ENCODE peak calls at places on chromosomes 3 and 15, in five cellular contexts. J, C, K, D and T are unnamed samples.

GRCh38 chr3:38454884-38455638 is 1.4 kb downstream of the ACVR2B start:
- DNase-seq in J (peak), C (peak), K (peak), D (peak), T (no peak)

GRCh38 chr3:65033577-65033976 is 345.8 kb upstream of the ADAMTS9 start:
- DNase-seq in J (no peak), C (no peak), K (no peak), D (no peak), T (no peak)

GRCh38 chr3:4988815-4989648 is 9.8 kb downstream of the BHLHE40 start:
- DNase-seq in J (peak), C (no peak), K (peak), D (no peak), T (peak)

GRCh38 chr3:194270627-194271458 is 80.3 kb downstream of the CPN2 start:
- DNase-seq in J (no peak), C (no peak), K (no peak), D (peak), T (peak)

GRCh38 chr15:62647195-62647865 is 395.2 kb upstream of the TPM1 start:
- DNase-seq in J (no peak), C (no peak), K (peak), D (no peak), T (no peak)

GRCh38 chr15:27767918-27768640 is 331.0 kb downstream of the OCA2 start:
- DNase-seq in J (no peak), C (no peak), K (no peak), D (no peak), T (no peak)

GRCh38 chr3:42728056-42728455 is 25.5 kb upstream of the HHATL start:
- DNase-seq in J (no peak), C (no peak), K (no peak), D (peak), T (no peak)

GRCh38 chr3:107143206-107143605 is 234.0 kb upstream of the CCDC54 start:
- DNase-seq in J (no peak), C (no peak), K (no peak), D (no peak), T (no peak)

GRCh38 chr3:109825971-109826810 is 488.8 kb upstream of the DPPA4 start:
- DNase-seq in J (no peak), C (no peak), K (no peak), D (no peak), T (no peak)

GRCh38 chr15:99454941-99455795 is 110.6 kb upstream of the MEF2A start:
- DNase-seq in J (no peak), C (no peak), K (peak), D (no peak), T (peak)

GRCh38 chr3:32569540-32570425 is 875 bp downstream of the DYNC1LI1 start:
- DNase-seq in J (peak), C (peak), K (peak), D (peak), T (peak)

GRCh38 chr15:27990411-27991338 is 108.4 kb downstream of the OCA2 start:
- DNase-seq in J (no peak), C (no peak), K (no peak), D (no peak), T (no peak)

GRCh38 chr15:63503739-63504246 is 600 bp upstream of the USP3 start:
- DNase-seq in J (peak), C (no peak), K (peak), D (peak), T (peak)

GRCh38 chr3:52291508-52292181 is 4.0 kb downstream of the GLYCTK start:
- DNase-seq in J (no peak), C (no peak), K (no peak), D (peak), T (no peak)

GRCh38 chr3:178457506-178457905 is 78.7 kb upstream of the KCNMB2 start:
- DNase-seq in J (no peak), C (no peak), K (no peak), D (no peak), T (no peak)

DNA sequence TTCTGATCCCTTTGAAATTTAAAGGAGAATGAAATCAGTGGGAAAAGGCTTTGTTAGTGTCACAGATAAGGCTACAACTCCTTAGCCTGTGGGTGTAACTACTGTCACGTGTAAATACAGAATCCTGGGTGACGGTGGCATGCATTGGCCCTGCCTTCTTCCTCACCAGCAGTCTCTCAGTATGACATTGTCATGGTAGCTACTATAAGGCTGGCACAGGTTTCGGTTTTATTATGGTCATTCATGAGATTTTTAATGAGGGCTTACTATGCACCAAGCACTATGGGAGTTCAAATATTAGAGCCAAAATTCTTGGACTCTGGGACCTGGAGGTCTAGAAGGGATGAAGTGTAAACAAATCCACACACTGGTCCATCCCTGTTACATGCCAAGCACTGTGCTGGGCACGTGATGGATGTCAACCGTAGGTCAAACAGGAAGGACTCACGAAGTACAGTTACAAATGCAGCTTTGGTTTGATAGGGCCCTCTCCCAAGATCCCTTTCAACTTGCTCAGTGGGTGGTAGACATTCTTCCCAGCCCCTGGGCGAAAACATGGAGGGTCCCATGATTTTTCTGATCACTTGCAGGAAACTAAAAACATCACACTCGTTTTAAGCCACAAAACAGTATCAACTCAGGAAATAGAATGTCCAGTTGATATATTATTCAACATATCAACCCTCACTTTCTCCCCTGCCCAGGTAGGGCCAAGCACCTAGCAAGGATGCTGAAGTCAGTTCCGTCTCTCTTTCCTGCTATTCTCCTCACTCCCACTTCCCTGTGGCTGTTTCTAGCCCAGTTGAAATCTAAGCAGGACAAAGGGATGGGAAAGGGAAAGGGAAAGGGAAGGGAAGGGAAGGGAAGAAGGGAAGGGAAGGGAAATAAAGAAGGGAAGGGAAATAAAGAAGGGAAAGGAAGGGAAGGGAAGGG is 25.3 kb downstream of the BFSP2 start:
- DNase-seq in J (no peak), C (no peak), K (no peak), D (no peak), T (no peak)
- TF ChIP-seq POLR2A in J (peak), C (no peak), K (no peak), D (peak), T (no peak)

DNA sequence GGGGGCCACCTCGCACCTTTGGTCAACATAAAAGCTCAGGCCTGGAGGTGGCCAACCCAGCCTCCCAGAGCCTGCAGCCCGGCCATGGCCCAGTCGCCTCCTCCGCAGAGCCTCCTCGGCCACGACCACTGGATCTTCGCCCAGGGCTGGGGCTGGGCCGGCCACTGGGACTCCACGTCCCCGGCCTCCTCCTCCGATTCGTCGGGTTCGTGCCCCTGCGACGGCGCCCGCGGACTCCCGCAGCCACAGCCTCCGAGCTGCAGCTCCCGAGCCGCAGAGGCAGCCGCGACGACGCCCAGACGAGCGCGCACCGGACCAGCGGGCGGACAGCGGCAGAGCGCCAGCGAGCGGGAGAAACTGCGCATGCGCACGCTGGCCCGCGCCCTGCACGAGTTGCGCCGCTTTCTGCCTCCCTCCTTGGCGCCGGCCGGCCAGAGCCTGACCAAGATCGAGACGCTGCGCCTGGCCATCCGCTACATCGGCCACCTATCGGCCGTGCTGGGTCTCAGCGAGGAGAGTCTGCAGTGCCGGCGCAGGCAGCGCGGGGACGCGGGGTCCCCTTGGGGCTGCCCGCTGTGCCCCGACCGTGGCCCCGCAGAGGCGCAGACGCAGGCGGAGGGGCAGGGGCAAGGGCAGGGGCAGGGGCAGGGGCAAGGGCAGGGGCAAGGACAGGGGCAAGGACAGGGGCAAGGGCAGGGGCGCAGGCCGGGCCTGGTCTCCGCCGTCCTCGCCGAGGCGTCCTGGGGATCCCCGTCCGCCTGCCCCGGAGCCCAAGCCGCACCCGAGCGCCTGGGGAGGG is at the start of gene MESP2:
- DNase-seq in J (peak), C (peak), K (peak), D (peak), T (no peak)
- TF ChIP-seq POLR2A in J (peak), C (no peak), K (no peak), D (no peak), T (no peak)

GRCh38 chr15:84654689-84655453 is 788 bp upstream of the WDR73 start:
- DNase-seq in J (peak), C (peak), K (peak), D (peak), T (no peak)

GRCh38 chr15:84656972-84657371 is 1.0 kb downstream of the NMB start:
- DNase-seq in J (no peak), C (no peak), K (no peak), D (no peak), T (no peak)

GRCh38 chr15:84657748-84658079 is 285 bp downstream of the NMB start:
- DNase-seq in J (no peak), C (no peak), K (no peak), D (no peak), T (no peak)

GRCh38 chr15:84653584-84653909 is 536 bp downstream of the WDR73 start:
- DNase-seq in J (no peak), C (no peak), K (no peak), D (no peak), T (no peak)

DNA sequence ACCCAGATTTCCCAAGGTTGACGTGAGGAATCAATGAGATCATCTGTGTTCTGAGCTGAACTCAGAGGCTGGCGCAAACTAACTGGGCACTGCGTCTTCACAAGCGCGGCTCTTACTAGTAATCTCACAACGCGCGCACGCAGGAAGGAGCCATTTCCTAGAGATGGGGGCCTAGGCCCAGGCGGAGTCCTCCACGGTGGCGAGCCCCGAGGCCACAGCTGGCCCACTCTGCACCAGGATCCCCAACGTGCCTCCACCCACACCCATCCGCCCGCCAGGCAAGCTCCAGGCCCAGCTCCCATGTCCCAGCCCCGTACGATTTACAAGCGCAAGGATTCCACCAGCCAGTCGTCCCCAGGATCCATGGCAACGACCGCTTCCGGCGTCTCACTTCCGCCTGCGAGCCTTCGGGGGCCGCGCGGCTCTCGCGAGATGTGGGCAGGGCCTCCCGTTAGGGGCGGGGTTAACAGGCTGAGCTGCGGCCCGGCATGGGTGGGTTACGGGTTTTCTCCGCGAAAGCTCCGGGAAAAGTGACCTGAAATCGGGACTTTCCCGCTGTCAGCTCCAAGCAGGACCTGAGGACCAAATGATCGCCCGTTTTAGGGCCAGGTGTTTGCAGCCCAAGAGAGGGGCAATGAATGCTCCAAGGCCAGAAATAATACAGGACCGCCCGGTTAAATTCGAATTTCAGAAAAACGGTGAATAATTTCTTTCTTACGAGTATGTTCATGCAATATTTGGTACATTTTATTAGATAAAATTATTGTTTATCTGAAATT is at the start of gene WDR73:
- DNase-seq in J (peak), C (peak), K (peak), D (peak), T (peak)
- TF ChIP-seq POLR2A in J (peak), C (peak), K (peak), D (peak), T (no peak)

GRCh38 chr15:72475674-72476073 is 1.5 kb downstream of the ARIH1 start:
- DNase-seq in J (no peak), C (no peak), K (no peak), D (no peak), T (no peak)

GRCh38 chr15:72473670-72474465 is at the start of gene ARIH1:
- DNase-seq in J (peak), C (peak), K (peak), D (peak), T (no peak)

GRCh38 chr15:72474466-72474911 is 359 bp downstream of the ARIH1 start:
- DNase-seq in J (no peak), C (no peak), K (no peak), D (peak), T (no peak)

GRCh38 chr15:72472907-72473669 is 1.0 kb upstream of the ARIH1 start:
- DNase-seq in J (no peak), C (no peak), K (peak), D (no peak), T (no peak)

DNA sequence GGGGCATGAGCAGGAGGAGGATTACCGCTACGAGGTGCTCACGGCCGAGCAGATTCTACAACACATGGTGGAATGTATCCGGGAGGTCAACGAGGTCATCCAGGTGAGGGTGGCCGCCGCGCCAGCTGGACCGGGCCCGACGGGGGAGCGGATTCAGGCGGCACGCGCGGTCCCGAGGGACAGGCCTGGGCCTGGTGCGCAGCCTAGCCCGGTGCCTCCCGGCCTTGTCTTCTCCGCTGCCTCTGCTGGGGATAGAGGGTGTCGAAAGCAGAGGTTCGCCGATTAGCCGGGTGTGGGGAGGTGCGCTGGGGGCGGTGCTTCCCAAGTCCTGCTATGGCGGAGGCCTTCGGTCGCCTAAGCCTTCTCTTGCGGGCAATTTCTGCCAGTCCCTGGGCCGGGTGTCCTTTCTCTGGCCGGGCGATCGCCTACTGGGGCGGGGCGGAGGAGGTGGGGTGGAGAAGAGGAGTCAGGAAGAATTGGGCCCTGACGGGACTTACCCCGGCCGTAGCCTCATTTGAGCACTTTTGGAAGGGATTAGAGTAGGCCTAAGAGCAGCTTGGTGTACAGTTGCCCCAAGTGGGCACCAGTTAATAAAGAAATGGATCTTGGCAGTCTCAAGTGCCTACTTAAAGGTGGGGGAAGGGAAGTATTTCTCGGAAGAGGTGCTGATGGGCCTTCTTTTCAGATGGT is 927 bp downstream of the ARIH1 start:
- DNase-seq in J (peak), C (peak), K (peak), D (peak), T (no peak)
- TF ChIP-seq POLR2A in J (peak), C (peak), K (peak), D (peak), T (peak)

GRCh38 chr15:78276032-78276943 is 11.9 kb downstream of the DNAJA4 start:
- DNase-seq in J (peak), C (no peak), K (peak), D (no peak), T (no peak)
- TF ChIP-seq POLR2A in J (peak), C (no peak), K (no peak), D (no peak), T (no peak)

GRCh38 chr15:57592426-57592825 is 722 bp downstream of the MYZAP start:
- DNase-seq in J (no peak), C (no peak), K (no peak), D (no peak), T (no peak)

GRCh38 chr15:57589276-57590073 is 2.2 kb upstream of the MYZAP start:
- DNase-seq in J (no peak), C (no peak), K (no peak), D (no peak), T (no peak)

GRCh38 chr15:57591237-57591821 is 375 bp upstream of the MYZAP start:
- DNase-seq in J (no peak), C (no peak), K (no peak), D (no peak), T (no peak)

GRCh38 chr15:57592836-57593420 is 1.2 kb downstream of the MYZAP start:
- DNase-seq in J (no peak), C (no peak), K (no peak), D (no peak), T (no peak)

DNA sequence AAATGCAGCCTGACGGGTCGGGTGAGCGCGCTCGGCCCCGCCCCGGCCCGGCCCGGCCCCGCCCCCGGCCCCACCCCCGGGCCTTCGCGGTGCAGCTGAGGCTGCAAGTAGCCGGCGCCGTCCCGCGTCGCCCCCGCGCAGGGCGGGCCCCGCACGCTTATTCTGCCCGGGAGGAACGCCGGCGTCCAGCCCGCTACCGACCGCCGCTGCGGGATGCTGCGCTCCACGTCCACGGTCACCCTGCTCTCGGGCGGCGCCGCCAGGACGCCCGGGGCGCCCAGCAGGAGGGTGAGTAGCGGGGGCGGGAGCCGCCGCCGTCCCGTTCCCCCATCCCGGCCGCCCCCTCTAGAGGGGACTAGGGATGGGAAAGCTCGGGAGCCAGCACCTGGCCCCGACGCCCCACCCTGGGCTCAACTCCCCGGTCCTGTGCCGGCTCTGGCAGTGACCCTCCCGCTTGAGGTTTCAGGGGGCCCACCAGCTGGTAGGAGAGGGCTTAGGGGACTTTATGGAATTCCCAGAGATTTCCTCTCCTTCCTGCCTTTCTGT is at the start of gene MYZAP:
- DNase-seq in J (peak), C (no peak), K (no peak), D (peak), T (no peak)
- TF ChIP-seq POLR2A in J (no peak), C (no peak), K (no peak), D (no peak), T (peak)

GRCh38 chr15:77035584-77035983 is 35.3 kb downstream of the TSPAN3 start:
- DNase-seq in J (no peak), C (no peak), K (no peak), D (peak), T (peak)
- TF ChIP-seq POLR2A in J (no peak), C (no peak), K (no peak), D (no peak), T (no peak)

DNA sequence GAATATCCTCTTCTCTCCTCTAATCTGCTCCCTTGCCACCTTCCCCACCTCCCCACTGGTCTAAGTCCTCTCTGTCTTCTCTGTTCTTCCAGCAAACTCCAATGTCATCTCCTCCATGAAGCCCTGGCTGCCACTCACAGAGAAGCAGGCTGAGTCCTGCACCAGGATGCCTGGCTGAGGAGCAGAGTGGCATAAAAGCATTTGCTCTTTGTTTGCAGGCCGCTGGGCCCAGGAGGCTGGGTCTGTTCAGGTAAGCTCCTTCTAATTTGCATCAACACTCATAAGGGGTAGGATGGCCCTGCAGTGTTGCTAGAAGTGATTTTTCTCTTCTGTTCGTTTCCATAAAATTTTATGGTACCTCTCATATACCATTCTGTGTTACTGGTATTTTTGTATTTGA is 43.2 kb upstream of the KLHL25 start:
- DNase-seq in J (no peak), C (no peak), K (no peak), D (no peak), T (no peak)
- TF ChIP-seq POLR2A in J (no peak), C (no peak), K (no peak), D (no peak), T (no peak)

GRCh38 chr3:119579366-119580147 is at the start of gene ADPRH:
- DNase-seq in J (peak), C (no peak), K (peak), D (peak), T (no peak)
- TF ChIP-seq POLR2A in J (peak), C (peak), K (no peak), D (no peak), T (no peak)

GRCh38 chr3:99817437-99818240 is at the start of gene CMSS1:
- DNase-seq in J (peak), C (peak), K (peak), D (peak), T (no peak)
- TF ChIP-seq POLR2A in J (peak), C (peak), K (peak), D (peak), T (no peak)